ENCODE peak calls at places on chromosomes 2 and 18, in seven cellular contexts. B, Y, I, M, H, V and E are unnamed samples.

GRCh38 chr2:105893011-105893995 is 148.6 kb downstream of the NCK2 start:
- DNase-seq in B (no peak), V (no peak), H (peak), Y (no peak), I (no peak), M (no peak), E (no peak)

GRCh38 chr18:13800505-13801259 is 23.3 kb upstream of the MC5R start:
- DNase-seq in V (peak), Y (peak), B (no peak), I (peak), M (peak), H (peak), E (peak)

GRCh38 chr2:49044680-49045079 is 109.6 kb downstream of the FSHR start:
- DNase-seq in V (no peak), B (no peak), M (peak), Y (no peak), I (no peak), H (no peak), E (no peak)

GRCh38 chr2:134452042-134452733 is 198.3 kb downstream of the MGAT5 start:
- DNase-seq in H (no peak), B (no peak), M (no peak), V (no peak), I (no peak), Y (no peak), E (no peak)

GRCh38 chr2:72350852-72351251 is 203.2 kb upstream of the CYP26B1 start:
- DNase-seq in V (no peak), I (no peak), H (no peak), M (no peak), B (no peak), Y (no peak), E (no peak)

GRCh38 chr2:238021327-238021726 is 39.5 kb upstream of the SCLY start:
- DNase-seq in B (no peak), I (no peak), M (no peak), H (no peak), Y (no peak), V (no peak), E (no peak)

GRCh38 chr2:111117666-111118454 is 2.9 kb upstream of the BCL2L11 start:
- DNase-seq in I (peak), V (peak), M (no peak), H (peak), Y (peak), B (peak), E (peak)

GRCh38 chr18:48736316-48736715 is 197.5 kb downstream of the CTIF start:
- DNase-seq in H (no peak), B (no peak), Y (no peak), V (no peak), I (no peak), M (no peak), E (no peak)

GRCh38 chr2:239163306-239164070 is 237.3 kb downstream of the HDAC4 start:
- DNase-seq in B (no peak), H (no peak), Y (no peak), V (no peak), I (no peak), M (no peak), E (peak)

GRCh38 chr2:213216461-213216860 is 65.0 kb upstream of the IKZF2 start:
- DNase-seq in I (no peak), Y (no peak), H (no peak), V (no peak), B (no peak), M (no peak), E (no peak)

GRCh38 chr18:63578357-63578958 is 8.7 kb upstream of the SERPINB13 start:
- DNase-seq in Y (peak), M (peak), V (no peak), I (no peak), H (no peak), B (no peak), E (no peak)

GRCh38 chr2:46333912-46334311 is 36.7 kb downstream of the EPAS1 start:
- DNase-seq in B (no peak), I (peak), Y (no peak), V (no peak), H (no peak), M (no peak), E (no peak)

GRCh38 chr2:100978582-100979051 is 23.5 kb upstream of the RPL31 start:
- DNase-seq in B (no peak), H (no peak), M (no peak), V (peak), I (no peak), Y (no peak), E (peak)

GRCh38 chr2:172600644-172601043 is 44.8 kb downstream of the PDK1 start:
- DNase-seq in B (no peak), M (no peak), Y (no peak), H (no peak), I (no peak), V (no peak), E (no peak)

GRCh38 chr2:233556756-233557736 is 9.5 kb downstream of the USP40 start:
- DNase-seq in Y (no peak), M (no peak), V (no peak), H (no peak), B (no peak), I (peak), E (no peak)

GRCh38 chr2:6525371-6525770 is 340.3 kb downstream of the CMPK2 start:
- DNase-seq in B (no peak), Y (no peak), H (no peak), V (no peak), M (no peak), I (no peak), E (no peak)

GRCh38 chr2:225598426-225598825 is 198.9 kb downstream of the NYAP2 start:
- DNase-seq in V (no peak), M (no peak), B (no peak), H (no peak), I (no peak), Y (no peak), E (no peak)

GRCh38 chr2:237404413-237404812 is 9.6 kb downstream of the COL6A3 start:
- DNase-seq in H (no peak), M (no peak), I (no peak), B (no peak), V (no peak), Y (no peak), E (no peak)

GRCh38 chr2:224561234-224562005 is 23.7 kb downstream of the CUL3 start:
- DNase-seq in I (no peak), V (no peak), Y (no peak), B (no peak), M (no peak), H (no peak), E (no peak)

GRCh38 chr18:35117951-35118411 is 76.8 kb downstream of the MAPRE2 start:
- DNase-seq in M (no peak), V (no peak), I (no peak), B (no peak), H (peak), Y (no peak), E (peak)

GRCh38 chr2:26504002-26504401 is 26.1 kb upstream of the OTOF start:
- DNase-seq in V (no peak), Y (no peak), I (no peak), M (no peak), B (no peak), H (no peak), E (no peak)

GRCh38 chr2:17607379-17607778 is 66.9 kb downstream of the VSNL1 start:
- DNase-seq in M (no peak), H (no peak), Y (no peak), V (no peak), I (no peak), B (no peak), E (no peak)

GRCh38 chr2:69466728-69467127 is 29.5 kb upstream of the NFU1 start:
- DNase-seq in Y (no peak), V (no peak), I (no peak), H (no peak), B (no peak), M (no peak), E (no peak)

GRCh38 chr18:63099848-63100625 is 219.5 kb downstream of the BCL2 start:
- DNase-seq in B (no peak), H (no peak), I (no peak), M (no peak), V (peak), Y (no peak), E (no peak)

GRCh38 chr2:5689790-5690189 is 2.4 kb upstream of the SOX11 start:
- DNase-seq in V (no peak), I (no peak), H (no peak), M (no peak), Y (no peak), B (no peak), E (no peak)

GRCh38 chr18:43001821-43002220 is 113.7 kb downstream of the RIT2 start:
- DNase-seq in B (no peak), V (no peak), H (no peak), Y (no peak), M (no peak), I (no peak), E (no peak)

GRCh38 chr2:229910832-229911412 is 10.9 kb downstream of the TRIP12 start:
- DNase-seq in H (no peak), I (peak), V (no peak), B (no peak), Y (no peak), M (peak), E (no peak)

GRCh38 chr2:26542676-26543505 is 65.0 kb upstream of the OTOF start:
- DNase-seq in I (no peak), B (no peak), V (peak), M (no peak), H (no peak), Y (no peak), E (peak)

GRCh38 chr2:121858406-121858805 is 103.0 kb downstream of the TSN start:
- DNase-seq in B (no peak), V (no peak), I (no peak), Y (no peak), M (no peak), H (no peak), E (no peak)

GRCh38 chr18:21241224-21242131 is 554 bp upstream of the GREB1L start:
- DNase-seq in H (peak), V (peak), I (no peak), B (peak), M (no peak), Y (peak), E (no peak)

GRCh38 chr2:1740714-1741584 is 3.4 kb downstream of the PXDN start:
- DNase-seq in H (peak), M (no peak), B (no peak), V (no peak), Y (peak), I (no peak), E (peak)

GRCh38 chr18:77167276-77167675 is 34.7 kb upstream of the MBP start:
- DNase-seq in V (no peak), M (no peak), B (no peak), I (no peak), H (no peak), Y (no peak), E (no peak)

GRCh38 chr2:39743170-39743851 is 35.7 kb downstream of the THUMPD2 start:
- DNase-seq in M (no peak), B (no peak), H (no peak), Y (no peak), I (no peak), V (no peak), E (no peak)

GRCh38 chr2:216911886-216912285 is 52.0 kb upstream of the TNP1 start:
- DNase-seq in H (no peak), M (no peak), B (no peak), I (no peak), V (no peak), Y (no peak), E (no peak)

GRCh38 chr2:138123741-138124140 is 159.5 kb downstream of the HNMT start:
- DNase-seq in M (no peak), Y (no peak), V (no peak), I (no peak), H (no peak), B (no peak), E (no peak)

GRCh38 chr2:20224716-20225293 is at the start of gene SDC1:
- DNase-seq in M (no peak), B (peak), H (peak), I (peak), Y (peak), V (peak), E (peak)

GRCh38 chr18:7070466-7070865 is 47.1 kb downstream of the LAMA1 start:
- DNase-seq in B (no peak), H (no peak), I (no peak), Y (no peak), M (no peak), V (no peak), E (no peak)

GRCh38 chr18:7069191-7069590 is 48.4 kb downstream of the LAMA1 start:
- DNase-seq in B (no peak), I (no peak), V (no peak), Y (no peak), M (no peak), H (no peak), E (no peak)

GRCh38 chr18:7064346-7064745 is 53.3 kb downstream of the LAMA1 start:
- DNase-seq in V (no peak), H (no peak), M (no peak), Y (no peak), B (no peak), I (no peak), E (no peak)

GRCh38 chr18:7065736-7066135 is 51.9 kb downstream of the LAMA1 start:
- DNase-seq in H (no peak), M (no peak), V (no peak), B (no peak), Y (no peak), I (no peak), E (no peak)

GRCh38 chr18:7066965-7067555 is 50.5 kb downstream of the LAMA1 start:
- DNase-seq in V (no peak), I (no peak), H (no peak), M (no peak), Y (no peak), B (no peak), E (no peak)
- H3K27ac ChIP-seq in V (peak), I (no peak), H (no peak), M (no peak), Y (no peak), B (no peak), E (peak)

DNA sequence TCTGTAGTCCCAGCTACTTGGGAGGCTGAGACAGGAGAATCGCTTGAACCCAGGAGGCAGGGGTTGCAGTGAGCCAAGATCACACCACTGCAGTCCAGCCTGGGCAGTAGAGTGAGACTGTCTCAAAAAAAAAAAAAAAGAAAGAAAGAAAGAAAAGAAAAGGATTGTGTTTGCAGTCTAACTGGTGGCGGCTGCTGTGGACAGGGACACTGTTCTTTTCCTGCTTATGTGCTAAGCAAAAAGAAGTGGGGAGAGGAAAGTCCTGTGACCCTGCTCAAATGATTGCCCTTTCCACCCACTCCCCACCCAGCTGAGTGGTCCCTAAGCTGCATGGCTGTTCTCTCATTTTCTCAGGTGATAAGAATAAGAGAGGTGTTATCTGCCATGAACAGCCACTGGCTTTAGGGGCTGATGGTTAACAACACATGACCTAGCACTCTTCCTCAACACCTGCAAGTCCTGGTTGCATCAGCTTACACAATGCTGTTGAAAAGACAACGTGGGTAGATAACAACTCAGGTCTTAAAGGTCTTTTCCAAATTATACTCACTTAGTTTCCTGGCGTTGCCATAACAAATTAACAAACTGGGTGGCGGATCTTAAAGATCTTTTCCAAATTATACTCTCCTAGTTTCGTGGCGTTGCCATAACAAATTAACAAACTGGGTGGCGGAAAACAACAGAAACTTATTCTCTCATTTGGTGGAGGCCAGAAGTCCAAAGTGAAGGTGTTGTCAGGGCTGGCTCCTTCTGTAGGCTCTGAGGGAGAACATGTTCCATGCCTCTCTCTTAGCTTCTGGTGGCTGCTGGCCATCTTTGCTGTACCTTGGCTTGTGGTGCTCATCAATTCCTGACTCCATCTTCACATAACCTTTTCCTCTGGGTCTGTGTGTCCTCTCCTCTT is 90.3 kb upstream of the RTN4 start:
- DNase-seq in V (no peak), Y (no peak), I (no peak), H (no peak), M (no peak), B (no peak), E (no peak)
- TF ChIP-seq POLR2A in V (no peak), Y (no peak), I (no peak), H (no peak), M (no peak), B (no peak), E (no peak)

GRCh38 chr2:240586198-240586918 is at the start of gene CAPN10:
- DNase-seq in M (peak), B (peak), V (peak), I (peak), Y (peak), H (peak), E (peak)
- TF ChIP-seq EP300 in M (peak), B (no peak), V (no peak), I (no peak), Y (no peak), H (no peak), E (no peak)

DNA sequence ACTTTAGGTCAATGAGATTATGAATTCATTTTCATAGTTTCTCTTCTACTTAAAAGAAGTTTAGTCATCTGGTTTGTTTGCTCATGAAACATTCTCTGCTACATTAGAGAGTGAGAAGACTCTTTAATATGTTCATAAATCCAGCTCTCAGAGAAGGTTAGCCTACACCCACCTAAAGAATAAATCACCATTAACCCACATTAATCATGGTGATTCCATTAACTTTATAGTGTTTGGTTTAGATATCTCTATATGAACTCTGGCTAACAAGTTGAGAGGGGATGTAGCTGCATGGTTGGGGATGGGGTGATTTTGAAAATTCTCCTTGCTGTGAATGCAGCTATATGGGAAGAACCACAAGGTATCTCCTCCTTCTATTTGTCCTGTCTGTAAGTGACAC is 10.7 kb downstream of the TFPI start:
- DNase-seq in M (no peak), Y (no peak), V (no peak), I (no peak), H (no peak), B (no peak), E (no peak)
- H3K27ac ChIP-seq in M (peak), Y (no peak), V (no peak), I (peak), H (peak), B (no peak), E (no peak)

GRCh38 chr2:136207030-136207623 is 89.2 kb upstream of the CXCR4 start:
- DNase-seq in I (no peak), M (no peak), H (no peak), V (peak), B (no peak), Y (no peak), E (no peak)
- TF ChIP-seq POLR2A in I (no peak), M (no peak), H (no peak), V (no peak), B (no peak), Y (no peak), E (no peak)

DNA sequence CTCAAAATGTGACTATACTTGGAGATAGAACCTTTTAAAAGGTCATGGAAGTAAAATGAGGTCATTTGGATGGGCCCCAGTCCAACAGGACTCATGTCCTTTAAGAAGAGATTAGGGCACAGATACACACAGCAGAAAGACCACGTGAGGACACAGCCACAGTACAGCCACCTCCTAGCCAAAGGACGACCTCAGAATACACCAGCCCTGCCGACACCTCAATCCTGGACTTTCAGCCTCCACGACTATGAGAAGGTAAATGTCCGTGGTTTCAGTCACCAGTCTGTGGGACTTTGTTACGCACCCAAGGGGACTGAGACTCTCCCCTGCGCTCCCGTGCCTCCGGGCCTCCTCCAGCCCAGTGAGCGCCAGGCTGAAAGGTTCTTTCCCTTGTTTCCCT is 30.2 kb upstream of the HPCAL1 start:
- DNase-seq in H (no peak), Y (no peak), B (no peak), I (no peak), M (no peak), V (peak), E (no peak)
- TF ChIP-seq EP300 in H (no peak), Y (no peak), B (no peak), I (no peak), M (no peak), V (no peak), E (no peak)

DNA sequence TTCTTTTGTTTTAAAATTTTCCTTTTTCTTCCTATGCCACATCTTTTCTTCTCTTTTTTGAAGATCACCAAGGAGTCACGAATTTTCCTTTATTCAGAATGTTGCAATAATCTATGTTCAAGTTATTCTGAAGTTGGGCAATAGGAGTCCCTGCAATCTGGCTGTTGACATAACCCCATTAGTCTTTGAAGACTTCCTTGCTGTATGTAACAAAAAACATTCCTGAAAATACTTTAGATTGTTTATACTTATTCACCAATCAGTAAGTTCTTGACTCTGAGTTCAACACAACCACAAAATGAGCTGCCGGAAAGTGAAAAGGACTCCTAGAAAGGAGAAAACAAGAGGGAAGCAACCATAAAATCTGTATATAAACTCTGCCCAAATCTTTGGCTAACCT is 62.8 kb downstream of the TMEM237 start:
- DNase-seq in H (no peak), V (no peak), Y (no peak), B (no peak), M (peak), I (peak), E (no peak)
- H3K27ac ChIP-seq in H (peak), V (no peak), Y (no peak), B (no peak), M (no peak), I (peak), E (no peak)

GRCh38 chr2:231394201-231395141 is 1.0 kb upstream of the B3GNT7 start:
- DNase-seq in M (peak), B (no peak), H (no peak), Y (peak), V (no peak), I (no peak), E (no peak)
- TF ChIP-seq POLR2A in M (no peak), B (no peak), H (no peak), Y (no peak), V (no peak), I (no peak), E (no peak)

GRCh38 chr18:46037512-46038305 is 34.4 kb downstream of the PSTPIP2 start:
- DNase-seq in M (peak), Y (no peak), V (no peak), B (no peak), H (no peak), I (no peak), E (no peak)

GRCh38 chr18:46035701-46036680 is 36.1 kb downstream of the PSTPIP2 start:
- DNase-seq in M (no peak), I (no peak), V (no peak), B (no peak), Y (no peak), H (no peak), E (no peak)

GRCh38 chr18:46042571-46043123 is 29.4 kb downstream of the PSTPIP2 start:
- DNase-seq in Y (no peak), V (no peak), B (no peak), I (no peak), H (no peak), M (no peak), E (no peak)

GRCh38 chr18:46040747-46041104 is 31.3 kb downstream of the PSTPIP2 start:
- DNase-seq in M (no peak), Y (no peak), B (no peak), V (no peak), H (no peak), I (no peak), E (no peak)

GRCh38 chr18:46039967-46040746 is 31.9 kb downstream of the PSTPIP2 start:
- DNase-seq in Y (no peak), H (no peak), M (no peak), I (no peak), B (no peak), V (no peak), E (no peak)
- TF ChIP-seq EP300 in Y (no peak), H (no peak), M (no peak), I (no peak), B (no peak), V (no peak), E (no peak)